ENCODE peak calls at places on chromosome 16, in ten cellular contexts. C is NT2/D1; T is stimulated activated CD4-positive, alpha-beta T cell treated with anti-CD3 and anti-CD28 coated beads, Interleukin-12 subunit alpha, Interleukin-12 subunit beta, amount 100 ng/mL, for 48 hours; S is GM23248; W is Peyer's patch; V is astrocyte of the spinal cord; I is HuH-7.5; O is NCI-H1105; D is activated T-helper 1 cell treated with anti-CD3 and anti-CD28 coated beads, Interleukin-12 subunit alpha, Interleukin-12 subunit beta, Interleukin-2, Interleukin-4 antibody, amounts not matched to agents 30 ng/mL and 10 ng/mL and 1 ng/mL, durations not matched to agents 14 hours and 24 hours and 36 hours; A is activated T-cell treated with anti-CD3 and anti-CD28 coated beads, Interleukin-2, amount 50 U/mL, for 24 hours. P is an unnamed sample.

GRCh38 chr16:47713225-47713595 is 252.1 kb downstream of the PHKB start:
- DNase-seq in W (no peak), V (peak), I (no peak), T (peak), O (no peak), A (no peak), D (peak), S (peak), C (no peak), P (peak)

GRCh38 chr16:60166111-60166510 is 1432.0 kb upstream of the GOT2 start:
- DNase-seq in I (no peak), A (no peak), V (no peak), D (no peak), S (no peak), W (no peak), O (no peak), C (no peak), T (no peak), P (no peak)

GRCh38 chr16:1639282-1639681 is 27.1 kb downstream of the CRAMP1 start:
- DNase-seq in C (no peak), I (no peak), W (no peak), A (no peak), V (no peak), D (no peak), O (no peak), S (no peak), T (no peak), P (no peak)

GRCh38 chr16:80670170-80670865 is 129.5 kb downstream of the DYNLRB2 start:
- DNase-seq in W (no peak), V (no peak), S (no peak), T (no peak), A (peak), O (no peak), D (no peak), I (no peak), C (no peak), P (no peak)

GRCh38 chr16:14669776-14670175 is 24.3 kb downstream of the PLA2G10 start:
- DNase-seq in W (peak), C (no peak), T (no peak), S (no peak), D (no peak), I (no peak), V (no peak), O (no peak), A (no peak), P (no peak)

GRCh38 chr16:26993988-26994387 is 72.7 kb upstream of the C16orf82 start:
- DNase-seq in A (no peak), I (no peak), V (peak), C (no peak), O (no peak), W (no peak), T (no peak), D (no peak), S (peak), P (peak)

GRCh38 chr16:28572659-28573510 is 19.2 kb downstream of the SGF29 start:
- DNase-seq in C (no peak), I (no peak), D (no peak), A (no peak), T (no peak), S (peak), V (no peak), O (no peak), W (no peak), P (peak)

GRCh38 chr16:67517661-67518423 is 10.8 kb upstream of the RIPOR1 start:
- DNase-seq in I (no peak), O (no peak), W (peak), S (no peak), D (no peak), C (no peak), T (no peak), V (no peak), A (no peak), P (no peak)

GRCh38 chr16:24409045-24409444 is 130.3 kb upstream of the RBBP6 start:
- DNase-seq in I (peak), D (no peak), A (no peak), C (no peak), V (no peak), W (no peak), O (no peak), T (no peak), S (peak), P (no peak)

GRCh38 chr16:56517206-56517605 is 2.6 kb downstream of the BBS2 start:
- DNase-seq in A (no peak), S (no peak), D (no peak), W (no peak), V (no peak), I (no peak), T (no peak), C (no peak), O (no peak), P (no peak)

GRCh38 chr16:65781363-65781762 is 585.1 kb upstream of the CDH5 start:
- DNase-seq in D (no peak), I (no peak), S (peak), O (no peak), W (no peak), T (no peak), A (no peak), V (no peak), C (no peak), P (peak)

GRCh38 chr16:17313085-17313611 is 157.6 kb downstream of the XYLT1 start:
- DNase-seq in C (no peak), I (no peak), S (peak), D (no peak), W (no peak), T (no peak), V (peak), O (no peak), A (no peak), P (no peak)

GRCh38 chr16:1938316-1938715 is 4.7 kb downstream of the MSRB1 start:
- DNase-seq in A (no peak), S (no peak), C (no peak), V (no peak), T (no peak), O (no peak), D (no peak), W (no peak), I (no peak), P (no peak)

GRCh38 chr16:51114369-51114768 is 36.7 kb downstream of the SALL1 start:
- DNase-seq in I (no peak), A (no peak), D (no peak), S (no peak), V (no peak), O (no peak), T (no peak), W (no peak), C (no peak), P (no peak)

GRCh38 chr16:4539716-4540284 is 1.2 kb upstream of the CDIP1 start:
- DNase-seq in W (no peak), A (no peak), D (no peak), S (no peak), V (no peak), O (no peak), I (no peak), T (no peak), C (no peak), P (no peak)

GRCh38 chr16:14109782-14110727 is 38.9 kb downstream of the MRTFB start:
- DNase-seq in C (no peak), O (no peak), V (no peak), I (no peak), S (no peak), T (no peak), D (no peak), W (no peak), A (no peak), P (peak)

GRCh38 chr16:17560548-17560947 is 89.8 kb upstream of the XYLT1 start:
- DNase-seq in C (no peak), D (no peak), A (no peak), W (no peak), O (no peak), T (no peak), I (no peak), V (no peak), S (no peak), P (no peak)

GRCh38 chr16:66662445-66663194 is 33.9 kb downstream of the CMTM4 start:
- DNase-seq in W (peak), V (peak), A (no peak), I (no peak), C (no peak), D (no peak), O (no peak), S (peak), T (no peak), P (peak)

GRCh38 chr16:54351171-54351570 is 64.6 kb upstream of the IRX3 start:
- DNase-seq in S (no peak), C (no peak), T (no peak), W (no peak), I (no peak), A (no peak), O (no peak), D (no peak), V (no peak), P (no peak)

GRCh38 chr16:1550061-1550460 is 16.6 kb downstream of the TMEM204 start:
- DNase-seq in T (no peak), C (no peak), A (no peak), S (no peak), D (no peak), O (no peak), W (no peak), V (no peak), I (no peak), P (no peak)

GRCh38 chr16:8963825-8964441 is at the start of gene USP7:
- DNase-seq in S (peak), C (peak), W (peak), D (peak), V (peak), I (peak), T (peak), A (peak), O (peak), P (peak)

GRCh38 chr16:89316701-89317100 is 99.2 kb downstream of the ZNF778 start:
- DNase-seq in O (no peak), D (no peak), C (no peak), A (no peak), V (no peak), T (no peak), W (no peak), I (no peak), S (no peak), P (no peak)

GRCh38 chr16:10828851-10829331 is 10.3 kb upstream of the TVP23A start:
- DNase-seq in O (peak), V (peak), C (no peak), S (peak), A (no peak), W (peak), T (no peak), I (no peak), D (no peak), P (peak)

GRCh38 chr16:13919330-13919682 is 648 bp upstream of the ERCC4 start:
- DNase-seq in T (no peak), O (peak), I (peak), C (peak), S (peak), D (no peak), V (peak), W (no peak), A (no peak), P (peak)

GRCh38 chr16:28534542-28535373 is 4.0 kb downstream of the NUPR1 start:
- DNase-seq in V (no peak), A (no peak), O (no peak), D (no peak), W (peak), C (no peak), I (no peak), T (no peak), S (peak), P (peak)

GRCh38 chr16:75566040-75566888 is at the start of gene GABARAPL2:
- DNase-seq in O (peak), A (peak), S (peak), V (peak), I (peak), C (peak), W (peak), D (peak), T (peak), P (peak)

GRCh38 chr16:23303685-23304084 is 1.6 kb downstream of the SCNN1B start:
- DNase-seq in S (no peak), A (no peak), V (no peak), I (no peak), T (no peak), W (no peak), O (no peak), D (no peak), C (no peak), P (no peak)

GRCh38 chr16:53071748-53072301 is 17.0 kb downstream of the CHD9 start:
- DNase-seq in S (no peak), O (peak), A (no peak), C (no peak), D (no peak), I (no peak), V (peak), W (no peak), T (no peak), P (no peak)